ENCODE peak calls at places on chromosomes 5 and 9, in six cellular contexts. I, B, U, R, L and V are unnamed samples.

GRCh38 chr5:58071566-58071965 is 388.3 kb downstream of the PLK2 start:
- DNase-seq in R (no peak), U (no peak), I (no peak), B (no peak), L (no peak), V (no peak)

GRCh38 chr9:120435066-120435465 is 144.9 kb downstream of the CDK5RAP2 start:
- DNase-seq in B (no peak), R (peak; percentile 64), I (peak; percentile 65), U (no peak), L (no peak), V (no peak)

GRCh38 chr9:131813116-131813515 is 73.2 kb upstream of the RAPGEF1 start:
- DNase-seq in L (no peak), R (peak; percentile 71), I (no peak), U (no peak), B (no peak), V (no peak)

GRCh38 chr5:68459093-68459492 is 243.5 kb downstream of the PIK3R1 start:
- DNase-seq in B (no peak), R (no peak), L (no peak), I (no peak), U (no peak), V (no peak)

GRCh38 chr5:8184455-8185063 is 315.6 kb downstream of the MTRR start:
- DNase-seq in U (peak; percentile 66), L (peak; percentile 58), R (peak; percentile 10), B (peak; percentile 66), I (peak; percentile 19), V (peak; percentile 27)

GRCh38 chr5:132254321-132254977 is 3.0 kb upstream of the PDLIM4 start:
- DNase-seq in L (no peak), B (peak; percentile 65), I (peak; percentile 73), U (no peak), R (no peak), V (no peak)

GRCh38 chr5:165079389-165079788 is 1574.0 kb downstream of the MAT2B start:
- DNase-seq in I (no peak), U (no peak), B (no peak), L (no peak), R (no peak), V (no peak)

GRCh38 chr5:159410480-159410879 is 80.2 kb upstream of the IL12B start:
- DNase-seq in R (no peak), L (no peak), B (no peak), I (no peak), U (no peak), V (no peak)

GRCh38 chr5:158074992-158075769 is 216.2 kb upstream of the CLINT1 start:
- DNase-seq in B (no peak), L (peak; percentile 56), R (peak; percentile 82), U (peak; percentile 72), I (peak; percentile 84), V (peak; percentile 61)

GRCh38 chr5:179210478-179210877 is 134.8 kb downstream of the ADAMTS2 start:
- DNase-seq in I (no peak), L (no peak), B (no peak), U (no peak), R (no peak), V (no peak)

GRCh38 chr5:168209987-168210386 is 81.5 kb upstream of the WWC1 start:
- DNase-seq in R (no peak), I (no peak), U (no peak), B (no peak), L (no peak), V (no peak)

GRCh38 chr5:128749584-128749983 is 211.5 kb upstream of the FBN2 start:
- DNase-seq in L (peak; percentile 30), R (no peak), B (no peak), U (no peak), I (peak; percentile 18), V (no peak)

GRCh38 chr5:36755340-36755739 is 121.2 kb upstream of the NIPBL start:
- DNase-seq in R (no peak), L (no peak), B (no peak), I (no peak), U (no peak), V (no peak)

GRCh38 chr5:1156033-1156753 is 44.3 kb upstream of the SLC12A7 start:
- DNase-seq in L (no peak), B (no peak), I (no peak), R (no peak), U (no peak), V (no peak)

GRCh38 chr9:8751531-8751930 is 952.0 kb upstream of the DMAC1 start:
- DNase-seq in U (no peak), L (no peak), R (peak; percentile 17), B (no peak), I (no peak), V (no peak)

GRCh38 chr9:27701664-27702063 is 128.4 kb upstream of the C9orf72 start:
- DNase-seq in R (no peak), L (no peak), I (peak; percentile 15), U (no peak), B (no peak), V (no peak)

GRCh38 chr5:110414360-110414759 is 312.1 kb downstream of the TMEM232 start:
- DNase-seq in R (peak; percentile 24), I (peak; percentile 13), B (no peak), L (peak; percentile 24), U (no peak), V (peak; percentile 9)

GRCh38 chr5:143338658-143339366 is 64.7 kb downstream of the NR3C1 start:
- DNase-seq in U (no peak), I (peak; percentile 71), B (no peak), L (no peak), R (peak; percentile 82), V (peak; percentile 87)

GRCh38 chr9:132987021-132987620 is 8.6 kb downstream of the GFI1B start:
- DNase-seq in B (no peak), I (no peak), R (no peak), U (no peak), L (no peak), V (no peak)

GRCh38 chr5:32020271-32020670 is 153.8 kb downstream of the GOLPH3 start:
- DNase-seq in R (no peak), B (no peak), L (peak; percentile 50), I (no peak), U (no peak), V (no peak)

GRCh38 chr5:160493806-160494317 is 72.2 kb downstream of the PTTG1 start:
- DNase-seq in U (no peak), L (no peak), B (no peak), R (no peak), I (no peak), V (no peak)

GRCh38 chr9:123933401-123933800 is 3.5 kb upstream of the DENND1A start:
- DNase-seq in L (no peak), U (no peak), I (peak; percentile 75), B (no peak), R (peak; percentile 84), V (peak; percentile 58)

GRCh38 chr9:87275039-87275725 is 222.5 kb upstream of the DAPK1 start:
- DNase-seq in U (no peak), L (no peak), R (no peak), B (no peak), I (no peak), V (no peak)

GRCh38 chr5:141355641-141356040 is 820 bp downstream of the PCDHGA4 start:
- DNase-seq in L (no peak), B (no peak), U (no peak), I (no peak), R (no peak), V (no peak)

GRCh38 chr5:141356133-141356532 is 1.3 kb downstream of the PCDHGA4 start:
- DNase-seq in U (no peak), R (no peak), L (no peak), B (no peak), I (no peak), V (no peak)

GRCh38 chr5:141351591-141351990 is 1.7 kb downstream of the PCDHGB1 start:
- DNase-seq in I (no peak), R (no peak), U (no peak), B (no peak), L (no peak), V (no peak)

GRCh38 chr5:141356950-141357349 is 2.1 kb downstream of the PCDHGA4 start:
- DNase-seq in U (no peak), R (no peak), L (no peak), I (no peak), B (no peak), V (no peak)

GRCh38 chr5:141354900-141355469 is at the start of gene PCDHGA4:
- DNase-seq in R (peak; percentile 33), U (no peak), B (no peak), I (peak; percentile 31), L (no peak), V (no peak)
- TF ChIP-seq CTCF in R (peak; percentile 57), U (peak; percentile 50), B (peak; percentile 45), I (peak; percentile 56), L (peak; percentile 16), V (peak; percentile 26)

GRCh38 chr9:137452761-137453642 is 6.1 kb downstream of the NSMF start:
- DNase-seq in R (no peak), U (peak; percentile 17), B (peak; percentile 76), L (no peak), I (no peak), V (no peak)
- H3K4me3 ChIP-seq in R (no peak overlapping the region), U (no peak overlapping the region), B (peak overlapping the region; percentile 40), L (no peak overlapping the region), I (no peak overlapping the region), V (peak overlapping the region; percentile 54)

DNA sequence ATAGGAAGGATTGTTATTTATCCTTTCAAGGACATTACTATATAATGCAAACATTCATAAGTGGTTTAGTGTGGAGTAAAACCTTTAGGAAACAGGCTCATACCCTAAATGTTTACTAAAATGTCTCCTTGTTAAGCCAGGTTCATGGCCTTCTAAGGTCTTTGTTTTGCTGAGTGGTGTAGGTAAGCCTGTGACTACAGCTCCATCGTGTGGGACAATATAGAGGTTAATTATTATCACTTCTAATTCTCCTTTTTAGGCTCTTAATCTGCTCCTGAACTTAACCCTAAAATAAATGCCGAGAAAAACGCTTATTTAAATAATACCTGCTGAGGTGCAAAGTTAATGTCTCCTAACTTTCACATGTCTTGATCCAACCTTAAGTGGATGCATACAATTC is 43.8 kb downstream of the SPINK5 start:
- DNase-seq in L (no peak), B (no peak), I (no peak), R (peak; percentile 2), U (no peak), V (peak; percentile 61)
- TF ChIP-seq CTCF in L (no peak), B (peak; percentile 21), I (no peak), R (no peak), U (no peak), V (peak; percentile 58)

GRCh38 chr5:150638488-150639316 is 1.8 kb upstream of the SYNPO start:
- DNase-seq in R (no peak), L (no peak), B (peak; percentile 37), I (no peak), U (peak; percentile 4), V (no peak)

GRCh38 chr5:150640311-150641005 is at the start of gene SYNPO:
- DNase-seq in B (peak; percentile 85), I (peak; percentile 98), R (peak; percentile 98), U (peak; percentile 63), L (no peak), V (peak; percentile 98)

GRCh38 chr5:150641006-150641570 is 628 bp downstream of the SYNPO start:
- DNase-seq in U (peak; percentile 46), L (no peak), R (peak; percentile 88), B (no peak), I (peak; percentile 96), V (peak; percentile 54)

GRCh38 chr5:150639317-150639738 is 1.1 kb upstream of the SYNPO start:
- DNase-seq in I (no peak), B (no peak), U (no peak), R (no peak), L (no peak), V (no peak)

DNA sequence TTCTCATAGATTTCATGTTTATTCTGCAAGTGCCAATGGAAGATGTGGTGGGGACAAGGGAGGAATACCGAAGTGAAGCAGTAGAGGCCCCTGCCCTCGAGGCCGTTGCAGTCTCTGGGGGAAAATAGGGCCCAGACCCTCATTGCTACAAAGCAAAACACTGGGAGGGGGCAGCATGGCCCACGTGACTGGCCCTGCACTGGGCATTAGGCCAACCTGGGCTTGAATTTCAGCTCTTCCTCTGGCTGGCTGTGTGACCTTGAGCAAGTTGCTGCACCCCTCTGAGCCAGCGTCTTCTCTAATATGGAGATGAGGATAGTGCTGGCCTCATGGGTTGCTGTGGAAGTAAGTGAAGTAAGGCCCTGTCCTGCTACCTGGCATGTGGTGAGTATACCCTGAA is 709 bp upstream of the SYNPO start:
- DNase-seq in L (no peak), B (no peak), I (peak; percentile 48), R (no peak), U (no peak), V (no peak)
- H3K4me3 ChIP-seq in L (no peak overlapping the region), B (no peak overlapping the region), I (peak overlapping the region; percentile 5), R (no peak overlapping the region), U (no peak overlapping the region), V (no peak overlapping the region)